ENCODE peak calls at places on chromosomes 6 and 20, in nine cellular contexts. B, C, F, M, E, Z, U, L and I are unnamed samples.

GRCh38 chr6:90444125-90444745 is 142.6 kb downstream of the MAP3K7 start:
- DNase-seq in B (no peak), C (no peak), F (no peak), M (no peak), E (no peak), Z (no peak), U (no peak), L (no peak), I (no peak)

GRCh38 chr6:27768556-27768955 is 143.6 kb downstream of the OR2B2 start:
- DNase-seq in B (no peak), C (no peak), F (no peak), M (no peak), E (no peak), Z (no peak), U (no peak), L (no peak), I (no peak)

GRCh38 chr20:35329435-35330139 is 37.4 kb upstream of the FAM83C start:
- DNase-seq in B (no peak), C (peak; percentile 23), F (no peak), M (peak; percentile 58), E (peak; percentile 31), Z (peak; percentile 41), U (no peak), L (no peak), I (no peak)

GRCh38 chr20:237918-238317 is 10.9 kb downstream of the DEFB129 start:
- DNase-seq in B (no peak), C (no peak), F (no peak), M (no peak), E (no peak), Z (no peak), U (no peak), L (no peak), I (no peak)

GRCh38 chr6:162076816-162077215 is 650.8 kb downstream of the PRKN start:
- DNase-seq in B (no peak), C (no peak), F (no peak), M (no peak), E (no peak), Z (no peak), U (no peak), L (no peak), I (no peak)

GRCh38 chr20:36344517-36345132 is 38.5 kb downstream of the DLGAP4 start:
- DNase-seq in B (no peak), C (peak; percentile 54), F (peak; percentile 9), M (peak; percentile 14), E (peak; percentile 41), Z (peak; percentile 16), U (peak; percentile 49), L (peak; percentile 6), I (peak; percentile 62)

GRCh38 chr6:100116409-100117194 is 122.6 kb upstream of the MCHR2 start:
- DNase-seq in B (peak; percentile 59), C (peak; percentile 17), F (peak; percentile 52), M (peak; percentile 12), E (peak; percentile 45), Z (peak; percentile 65), U (no peak), L (peak; percentile 52), I (peak; percentile 81)

GRCh38 chr6:78611097-78611625 is 256.2 kb upstream of the IRAK1BP1 start:
- DNase-seq in B (no peak), C (no peak), F (no peak), M (no peak), E (no peak), Z (no peak), U (no peak), L (no peak), I (no peak)

GRCh38 chr6:135451617-135452190 is 45.8 kb downstream of the AHI1 start:
- DNase-seq in B (peak; percentile 37), C (no peak), F (no peak), M (no peak), E (peak; percentile 10), Z (no peak), U (no peak), L (no peak), I (peak; percentile 69)

GRCh38 chr6:154488802-154489437 is 21.6 kb downstream of the CNKSR3 start:
- DNase-seq in B (no peak), C (no peak), F (no peak), M (no peak), E (peak; percentile 31), Z (peak; percentile 71), U (no peak), L (no peak), I (peak; percentile 63)

GRCh38 chr6:57262491-57262890 is 40.4 kb upstream of the RAB23 start:
- DNase-seq in B (no peak), C (peak; percentile 32), F (no peak), M (peak; percentile 53), E (no peak), Z (peak; percentile 36), U (peak; percentile 65), L (no peak), I (peak; percentile 80)

GRCh38 chr6:84021625-84022024 is 11.9 kb upstream of the MRAP2 start:
- DNase-seq in B (no peak), C (no peak), F (no peak), M (no peak), E (no peak), Z (no peak), U (no peak), L (no peak), I (no peak)

GRCh38 chr20:5886788-5887187 is 63.5 kb downstream of the TRMT6 start:
- DNase-seq in B (no peak), C (peak; percentile 53), F (no peak), M (no peak), E (peak; percentile 11), Z (no peak), U (no peak), L (no peak), I (peak; percentile 35)

GRCh38 chr6:13384966-13385365 is 56.6 kb upstream of the TBC1D7 start:
- DNase-seq in B (no peak), C (no peak), F (no peak), M (no peak), E (no peak), Z (no peak), U (no peak), L (no peak), I (no peak)

GRCh38 chr6:111353914-111354464 is 129.0 kb downstream of the REV3L start:
- DNase-seq in B (no peak), C (peak; percentile 19), F (no peak), M (no peak), E (no peak), Z (no peak), U (no peak), L (peak; percentile 1), I (no peak)

DNA sequence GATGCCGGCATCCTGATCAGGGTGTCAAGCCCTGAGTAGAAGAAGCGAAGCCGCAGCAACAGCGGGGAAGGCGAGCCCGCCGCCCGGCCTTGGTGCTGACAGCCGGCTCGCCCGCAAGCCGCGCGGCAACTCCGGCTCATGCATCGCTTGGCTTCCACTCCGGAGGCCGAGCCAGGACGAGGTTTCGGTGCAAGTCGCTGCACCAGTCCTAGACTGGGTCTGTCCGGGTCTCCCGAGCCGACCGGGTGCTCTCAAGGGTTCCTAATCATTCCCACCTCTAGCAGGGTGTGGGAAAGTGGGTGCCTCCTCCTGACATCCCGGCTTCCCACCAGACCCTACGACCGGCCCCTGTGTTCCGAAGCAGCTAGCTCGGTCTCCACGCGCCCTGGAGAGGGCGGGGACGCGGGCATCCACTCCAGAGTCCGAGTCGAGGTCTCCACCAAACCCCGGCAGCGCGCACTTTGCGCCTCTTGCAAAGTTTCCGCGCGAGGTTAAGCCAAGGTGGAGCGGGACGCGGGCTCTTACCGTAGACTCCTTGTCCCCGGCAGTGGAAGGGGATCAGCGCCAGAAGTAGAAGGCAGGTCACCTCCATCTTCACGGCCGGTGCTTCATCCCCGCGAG is 1.4 kb downstream of the MDGA1 start:
- DNase-seq in B (no peak), C (no peak), F (no peak), M (no peak), E (peak; percentile 33), Z (peak; percentile 43), U (peak; percentile 82), L (no peak), I (peak; percentile 49)
- H3K4me3 ChIP-seq in B (peak overlapping the region; percentile 77), C (no peak overlapping the region), F (peak overlapping the region; percentile 49), M (peak overlapping the region; percentile 52), E (peak overlapping the region; percentile 66), Z (peak overlapping the region; percentile 77), U (peak overlapping the region; percentile 84), L (peak overlapping the region; percentile 66), I (peak overlapping the region; percentile 43)

DNA sequence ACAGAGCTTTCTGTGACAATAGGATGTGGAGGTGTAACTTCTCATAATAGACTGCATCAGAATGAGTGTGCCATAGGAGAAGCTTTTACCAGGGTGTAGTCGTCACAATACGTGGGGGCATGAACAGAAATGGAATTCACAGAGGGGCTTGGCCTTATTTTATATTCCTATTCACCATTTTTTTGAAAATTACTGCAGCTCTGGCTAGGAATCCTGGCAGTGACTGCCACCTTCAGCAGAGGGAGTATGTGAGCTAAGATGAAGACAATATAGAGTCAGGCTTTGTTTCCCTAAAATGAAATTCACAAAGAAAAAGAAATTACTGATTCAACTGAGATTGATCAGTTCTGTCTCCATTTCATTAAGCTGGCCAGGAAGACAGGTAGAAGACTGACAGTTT is 13.9 kb downstream of the TOMM6 start:
- DNase-seq in B (no peak), C (no peak), F (no peak), M (no peak), E (no peak), Z (peak; percentile 13), U (no peak), L (no peak), I (peak; percentile 60)
- TF ChIP-seq CTCF in B (peak; percentile 72), C (peak; percentile 31), F (peak; percentile 75), M (no peak), E (peak; percentile 70), Z (peak; percentile 76), U (peak; percentile 11), L (peak; percentile 81), I (peak; percentile 77)

GRCh38 chr6:116280161-116280959 is 630 bp upstream of the TSPYL1 start:
- DNase-seq in B (peak; percentile 36), C (no peak), F (no peak), M (no peak), E (no peak), Z (no peak), U (no peak), L (no peak), I (peak; percentile 34)

GRCh38 chr6:116278853-116279231 is 888 bp downstream of the TSPYL1 start:
- DNase-seq in B (no peak), C (peak; percentile 76), F (no peak), M (no peak), E (no peak), Z (no peak), U (peak; percentile 80), L (no peak), I (peak; percentile 58)

GRCh38 chr6:116282698-116283097 is 3.0 kb upstream of the TSPYL1 start:
- DNase-seq in B (no peak), C (no peak), F (no peak), M (no peak), E (no peak), Z (no peak), U (no peak), L (no peak), I (no peak)

GRCh38 chr6:116279232-116280160 is at the start of gene TSPYL1:
- DNase-seq in B (peak; percentile 97), C (peak; percentile 97), F (peak; percentile 92), M (peak; percentile 97), E (peak; percentile 96), Z (peak; percentile 96), U (peak; percentile 98), L (peak; percentile 92), I (peak; percentile 98)

GRCh38 chr6:116280960-116281316 is 1.2 kb upstream of the TSPYL1 start:
- DNase-seq in B (no peak), C (no peak), F (no peak), M (no peak), E (no peak), Z (no peak), U (no peak), L (no peak), I (no peak)
- H3K4me3 ChIP-seq in B (peak overlapping the region; percentile 88), C (no peak overlapping the region), F (no peak overlapping the region), M (no peak overlapping the region), E (no peak overlapping the region), Z (peak overlapping the region; percentile 92), U (peak overlapping the region; percentile 84), L (peak overlapping the region; percentile 64), I (no peak overlapping the region)

GRCh38 chr6:73134588-73134987 is 90.7 kb downstream of the KHDC1L start:
- DNase-seq in B (no peak), C (no peak), F (no peak), M (peak; percentile 23), E (no peak), Z (no peak), U (no peak), L (no peak), I (peak; percentile 15)
- TF ChIP-seq CTCF in B (peak; percentile 43), C (no peak), F (peak; percentile 28), M (peak; percentile 5), E (peak; percentile 25), Z (no peak), U (no peak), L (peak; percentile 20), I (peak; percentile 71)